ENCODE peak calls at places on chromosomes 5 and 9, in seven cellular contexts. X, Q, W, U, J, H and S are unnamed samples.

GRCh38 chr5:154308457-154309360 is 118.2 kb downstream of the GALNT10 start:
- DNase-seq in J (peak; percentile 30), U (no peak), X (no peak), Q (no peak), W (peak; percentile 57), H (no peak), S (peak; percentile 62)

GRCh38 chr5:5156461-5157082 is 16.4 kb downstream of the ADAMTS16 start:
- DNase-seq in W (no peak), X (no peak), Q (no peak), H (no peak), U (no peak), J (no peak), S (no peak)

GRCh38 chr5:142398719-142399034 is 73.9 kb upstream of the SPRY4 start:
- DNase-seq in U (no peak), X (no peak), H (no peak), J (no peak), W (no peak), Q (no peak), S (no peak)

GRCh38 chr9:136306691-136307208 is 2.9 kb upstream of the CCDC187 start:
- DNase-seq in W (no peak), U (no peak), Q (no peak), X (no peak), J (no peak), H (no peak), S (no peak)

GRCh38 chr5:131381792-131382191 is 117.9 kb downstream of the CDC42SE2 start:
- DNase-seq in X (no peak), U (no peak), J (no peak), H (no peak), Q (no peak), W (no peak), S (no peak)

GRCh38 chr5:95655575-95655974 is 9.0 kb downstream of the RFESD start:
- DNase-seq in W (no peak), X (no peak), H (no peak), J (no peak), Q (no peak), U (no peak), S (no peak)

GRCh38 chr9:117677578-117677977 is 26.6 kb upstream of the TLR4 start:
- DNase-seq in X (no peak), Q (no peak), H (no peak), W (no peak), J (no peak), U (no peak), S (peak; percentile 10)

GRCh38 chr9:21828853-21829405 is 26.5 kb downstream of the MTAP start:
- DNase-seq in W (no peak), H (no peak), U (no peak), Q (no peak), J (peak; percentile 90), X (no peak), S (no peak)

GRCh38 chr9:87201316-87201715 is 254.0 kb upstream of the GAS1 start:
- DNase-seq in X (no peak), H (no peak), Q (no peak), U (no peak), J (no peak), W (peak; percentile 83), S (peak; percentile 93)

GRCh38 chr9:73180373-73180772 is 28.7 kb downstream of the ANXA1 start:
- DNase-seq in H (no peak), Q (no peak), J (peak; percentile 18), X (no peak), W (peak; percentile 87), U (peak; percentile 24), S (peak; percentile 70)

GRCh38 chr5:60196382-60197113 is 303.0 kb upstream of the PDE4D start:
- DNase-seq in Q (no peak), X (no peak), H (no peak), J (peak; percentile 99), W (peak; percentile 98), U (peak; percentile 54), S (peak; percentile 98)

GRCh38 chr9:6645153-6646027 is at the start of gene GLDC:
- DNase-seq in U (no peak), H (no peak), W (no peak), Q (peak; percentile 36), J (peak; percentile 41), X (peak; percentile 61), S (peak; percentile 72)

GRCh38 chr9:124500796-124501611 is 6.2 kb downstream of the NR5A1 start:
- DNase-seq in J (no peak), Q (no peak), H (no peak), W (peak; percentile 4), U (no peak), X (no peak), S (no peak)

GRCh38 chr9:127578952-127579853 is 32.9 kb upstream of the STXBP1 start:
- DNase-seq in H (peak; percentile 94), Q (peak; percentile 91), W (peak; percentile 97), U (peak; percentile 98), X (peak; percentile 87), J (peak; percentile 96), S (peak; percentile 98)

GRCh38 chr5:109164001-109164400 is 245.8 kb downstream of the PJA2 start:
- DNase-seq in X (no peak), J (no peak), W (no peak), Q (no peak), H (no peak), U (no peak), S (no peak)

GRCh38 chr5:76404694-76405306 is 1.7 kb downstream of the IQGAP2 start:
- DNase-seq in X (no peak), U (peak; percentile 87), H (no peak), J (no peak), Q (no peak), W (no peak), S (no peak)

GRCh38 chr5:172274951-172275753 is 8.4 kb downstream of the UBTD2 start:
- DNase-seq in X (no peak), H (no peak), Q (no peak), U (no peak), W (peak; percentile 55), J (peak; percentile 93), S (peak; percentile 33)

GRCh38 chr9:116842658-116843057 is 155.6 kb downstream of the TRIM32 start:
- DNase-seq in X (no peak), H (no peak), W (no peak), J (peak; percentile 29), U (no peak), Q (no peak), S (no peak)

GRCh38 chr5:36151434-36152323 is at the start of the genes LMBRD2 and SKP2:
- DNase-seq in X (peak; percentile 96), W (peak; percentile 97), H (peak; percentile 90), J (peak; percentile 99), Q (peak; percentile 99), U (peak; percentile 99), S (peak; percentile 98)

GRCh38 chr9:16312962-16313546 is 557.4 kb downstream of the BNC2 start:
- DNase-seq in U (no peak), X (no peak), Q (no peak), W (no peak), J (no peak), H (no peak), S (no peak)

GRCh38 chr9:16314476-16314875 is 556.0 kb downstream of the BNC2 start:
- DNase-seq in Q (no peak), H (no peak), W (no peak), X (no peak), U (no peak), J (no peak), S (no peak)

GRCh38 chr9:16316911-16317817 is 553.3 kb downstream of the BNC2 start:
- DNase-seq in X (no peak), W (no peak), J (no peak), Q (no peak), H (no peak), U (no peak), S (no peak)

GRCh38 chr9:16316406-16316805 is 554.1 kb downstream of the BNC2 start:
- DNase-seq in J (no peak), U (peak; percentile 22), X (no peak), H (no peak), Q (no peak), W (no peak), S (no peak)

DNA sequence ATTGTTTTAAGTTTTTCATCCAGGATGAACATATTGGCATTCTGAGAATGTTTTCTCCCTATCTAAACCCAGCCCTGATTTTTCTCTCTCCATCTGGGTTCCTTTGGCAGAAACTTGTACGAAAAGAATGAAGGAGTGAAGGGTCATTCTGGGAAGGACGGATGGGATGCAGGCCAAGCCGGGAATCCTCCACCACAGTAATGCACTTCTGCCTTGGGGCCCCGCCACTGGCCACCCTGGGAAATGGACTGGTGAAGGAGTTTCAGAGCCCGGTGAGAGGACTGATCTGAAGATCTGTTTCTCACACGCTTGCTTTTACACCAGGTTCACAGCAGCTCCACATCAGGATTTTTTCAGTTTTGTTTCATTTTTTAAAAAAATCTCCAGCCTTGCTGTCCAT is 554.8 kb downstream of the BNC2 start:
- DNase-seq in H (no peak), X (no peak), W (no peak), Q (no peak), U (no peak), J (no peak), S (no peak)
- H3K4me3 ChIP-seq in H (no peak overlapping the region), X (no peak overlapping the region), W (no peak overlapping the region), Q (no peak overlapping the region), U (no peak overlapping the region), J (no peak overlapping the region), S (no peak overlapping the region)

GRCh38 chr5:128254789-128255188 is 171.2 kb downstream of the SLC12A2 start:
- DNase-seq in Q (no peak), U (no peak), H (no peak), W (peak; percentile 64), J (peak; percentile 27), X (no peak), S (peak; percentile 23)

GRCh38 chr5:128259530-128260145 is 176.1 kb downstream of the SLC12A2 start:
- DNase-seq in W (peak; percentile 25), Q (no peak), X (no peak), U (no peak), H (no peak), J (no peak), S (no peak)

GRCh38 chr5:128257096-128257495 is 173.5 kb downstream of the SLC12A2 start:
- DNase-seq in U (no peak), H (no peak), W (no peak), X (no peak), Q (no peak), J (peak; percentile 41), S (no peak)

GRCh38 chr5:128263357-128263756 is 179.8 kb downstream of the SLC12A2 start:
- DNase-seq in X (no peak), Q (no peak), U (no peak), W (no peak), H (no peak), J (no peak), S (no peak)

DNA sequence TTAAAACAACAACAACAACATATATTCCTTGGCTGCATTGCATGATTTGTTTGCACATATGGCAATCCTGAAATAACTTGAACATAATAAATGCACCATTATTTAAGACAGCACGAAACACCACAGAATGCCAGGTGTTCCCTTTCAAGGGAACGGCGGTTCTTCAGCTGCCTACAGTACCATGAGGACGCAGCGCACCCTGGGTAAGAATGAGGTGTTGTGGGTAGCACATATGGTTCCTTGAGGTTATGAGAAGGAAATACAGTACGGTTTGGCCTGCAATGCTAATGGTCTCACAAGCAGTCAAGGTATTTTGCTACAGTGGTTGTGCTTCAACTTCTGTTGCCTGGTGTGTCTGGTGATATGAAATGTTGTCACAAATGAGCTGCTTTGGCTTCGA is 174.8 kb downstream of the SLC12A2 start:
- DNase-seq in U (no peak), Q (no peak), H (no peak), W (no peak), J (no peak), X (no peak), S (no peak)
- TF ChIP-seq CTCF in U (no peak), Q (no peak), H (no peak), W (no peak), J (no peak), X (no peak), S (no peak)

GRCh38 chr9:134887219-134887618 is 6.6 kb downstream of the FCN2 start:
- DNase-seq in X (no peak), W (no peak), U (no peak), Q (peak; percentile 20), H (no peak), J (no peak), S (no peak)
- H3K4me3 ChIP-seq in X (no peak overlapping the region), W (no peak overlapping the region), U (no peak overlapping the region), Q (no peak overlapping the region), H (no peak overlapping the region), J (no peak overlapping the region), S (no peak overlapping the region)

GRCh38 chr5:2916076-2916682 is 164.7 kb upstream of the IRX2 start:
- DNase-seq in X (no peak), J (no peak), W (no peak), Q (no peak), U (no peak), H (no peak), S (no peak)
- TF ChIP-seq CTCF in X (no peak), J (no peak), W (no peak), Q (no peak), U (no peak), H (no peak), S (no peak)